ENCODE peak calls at places on chromosomes 5 and 9, in ten cellular contexts. X is nucleus accumbens; G is amniotic stem cell; P is transverse colon; N is posterior cingulate gyrus; S is PC-3; H is activated CD8-positive, alpha-beta memory T cell treated with anti-CD3 and anti-CD28 coated beads, Interleukin-2, amount 50 U/mL, for 48 hours; T is upper lobe of right lung; C is stimulated activated effector memory CD8-positive, alpha-beta T cell treated with anti-CD3 and anti-CD28 coated beads, Interleukin-12 subunit alpha, Interleukin-12 subunit beta, amount 100 ng/mL, for 72 hours; Q is cerebellar cortex. I is an unnamed sample.

GRCh38 chr5:62326302-62326701 is 20.3 kb downstream of the KIF2A start:
- DNase-seq in X (no peak), G (no peak), P (no peak), N (no peak), S (no peak), H (no peak), T (no peak), C (no peak), Q (no peak), I (no peak)

GRCh38 chr9:121321039-121321503 is 49.0 kb downstream of the STOM start:
- DNase-seq in X (no peak), G (no peak), P (no peak), N (no peak), S (no peak), H (no peak), T (no peak), C (peak; percentile 61), Q (no peak), I (no peak)

GRCh38 chr5:150556859-150557506 is 49.1 kb downstream of the NDST1 start:
- DNase-seq in X (no peak), G (no peak), P (no peak), N (no peak), S (no peak), H (no peak), T (no peak), C (no peak), Q (no peak), I (no peak)

GRCh38 chr9:69044226-69045219 is 9.0 kb downstream of the FXN start:
- DNase-seq in X (no peak), G (no peak), P (no peak), N (no peak), S (peak; percentile 7), H (no peak), T (no peak), C (no peak), Q (no peak), I (peak; percentile 27)

GRCh38 chr5:50967388-50968039 is 301.1 kb downstream of the PARP8 start:
- DNase-seq in X (no peak), G (no peak), P (no peak), N (no peak), S (no peak), H (no peak), T (no peak), C (no peak), Q (no peak), I (no peak)

GRCh38 chr9:22208846-22209585 is 199.9 kb upstream of the CDKN2B start:
- DNase-seq in X (no peak), G (no peak), P (no peak), N (no peak), S (peak; percentile 8), H (no peak), T (no peak), C (peak; percentile 64), Q (no peak), I (peak; percentile 51)

GRCh38 chr5:115179959-115180709 is 10.4 kb upstream of the TRIM36 start:
- DNase-seq in X (no peak), G (no peak), P (peak; percentile 46), N (peak; percentile 15), S (peak; percentile 11), H (peak; percentile 69), T (peak; percentile 71), C (no peak), Q (no peak), I (peak; percentile 5)

GRCh38 chr5:14330729-14331128 is 187.6 kb downstream of the TRIO start:
- DNase-seq in X (no peak), G (no peak), P (no peak), N (no peak), S (no peak), H (no peak), T (no peak), C (no peak), Q (no peak), I (no peak)

GRCh38 chr9:123373941-123374340 is 17.9 kb downstream of the CRB2 start:
- DNase-seq in X (no peak), G (no peak), P (no peak), N (peak; percentile 59), S (no peak), H (no peak), T (no peak), C (no peak), Q (no peak), I (no peak)

GRCh38 chr9:136002215-136002614 is 41.0 kb upstream of the UBAC1 start:
- DNase-seq in X (no peak), G (no peak), P (no peak), N (no peak), S (no peak), H (no peak), T (no peak), C (no peak), Q (no peak), I (no peak)

GRCh38 chr5:73451218-73452130 is 2.9 kb upstream of the FOXD1 start:
- DNase-seq in X (peak; percentile 13), G (peak; percentile 15), P (peak; percentile 71), N (no peak), S (peak; percentile 60), H (peak; percentile 89), T (peak; percentile 83), C (peak; percentile 84), Q (no peak), I (peak; percentile 68)

GRCh38 chr5:94577466-94578245 is 40.7 kb downstream of the KIAA0825 start:
- DNase-seq in X (no peak), G (no peak), P (no peak), N (no peak), S (no peak), H (no peak), T (no peak), C (no peak), Q (no peak), I (peak; percentile 2)

GRCh38 chr9:72428329-72428728 is 63.3 kb upstream of the ZFAND5 start:
- DNase-seq in X (no peak), G (peak; percentile 75), P (no peak), N (no peak), S (no peak), H (no peak), T (no peak), C (no peak), Q (no peak), I (peak; percentile 96)

GRCh38 chr9:20570756-20571155 is 51.5 kb downstream of the MLLT3 start:
- DNase-seq in X (no peak), G (no peak), P (no peak), N (no peak), S (peak; percentile 58), H (no peak), T (no peak), C (no peak), Q (no peak), I (peak; percentile 66)

GRCh38 chr5:133967124-133967523 is 1.3 kb downstream of the C5orf15 start:
- DNase-seq in X (no peak), G (no peak), P (no peak), N (no peak), S (no peak), H (no peak), T (no peak), C (no peak), Q (no peak), I (peak; percentile 58)

GRCh38 chr9:589723-590122 is 251.8 kb upstream of the DMRT1 start:
- DNase-seq in X (no peak), G (no peak), P (no peak), N (no peak), S (no peak), H (no peak), T (no peak), C (no peak), Q (peak; percentile 55), I (peak; percentile 58)

GRCh38 chr5:106894964-106895363 is 775.8 kb downstream of the EFNA5 start:
- DNase-seq in X (no peak), G (no peak), P (no peak), N (no peak), S (no peak), H (no peak), T (no peak), C (no peak), Q (no peak), I (peak; percentile 23)

GRCh38 chr5:181189363-181189961 is 15.5 kb downstream of the TRIM7 start:
- DNase-seq in X (no peak), G (no peak), P (peak; percentile 45), N (peak; percentile 43), S (peak; percentile 33), H (peak; percentile 79), T (peak; percentile 73), C (peak; percentile 75), Q (peak; percentile 53), I (peak; percentile 28)

GRCh38 chr5:128470663-128471062 is 67.4 kb downstream of the FBN2 start:
- DNase-seq in X (no peak), G (no peak), P (no peak), N (no peak), S (no peak), H (no peak), T (no peak), C (no peak), Q (no peak), I (no peak)

GRCh38 chr5:139575751-139576150 is 14.6 kb downstream of the UBE2D2 start:
- DNase-seq in X (no peak), G (no peak), P (no peak), N (no peak), S (no peak), H (no peak), T (no peak), C (no peak), Q (no peak), I (no peak)

GRCh38 chr5:153658151-153658550 is 167.7 kb downstream of the GRIA1 start:
- DNase-seq in X (no peak), G (no peak), P (no peak), N (no peak), S (no peak), H (no peak), T (no peak), C (no peak), Q (no peak), I (no peak)

GRCh38 chr9:127137640-127138360 is 15.4 kb upstream of the ANGPTL2 start:
- DNase-seq in X (no peak), G (no peak), P (no peak), N (no peak), S (no peak), H (no peak), T (no peak), C (no peak), Q (peak; percentile 25), I (no peak)

GRCh38 chr5:73938280-73938937 is 312.4 kb downstream of the ARHGEF28 start:
- DNase-seq in X (no peak), G (peak; percentile 65), P (no peak), N (no peak), S (peak; percentile 87), H (no peak), T (no peak), C (no peak), Q (no peak), I (peak; percentile 99)

GRCh38 chr5:56278267-56278826 is 45.2 kb upstream of the ANKRD55 start:
- DNase-seq in X (no peak), G (no peak), P (no peak), N (no peak), S (no peak), H (no peak), T (no peak), C (no peak), Q (no peak), I (peak; percentile 98)

GRCh38 chr5:117594165-117594564 is 1019.5 kb upstream of the SEMA6A start:
- DNase-seq in X (no peak), G (no peak), P (no peak), N (peak; percentile 35), S (no peak), H (no peak), T (no peak), C (no peak), Q (peak; percentile 39), I (peak; percentile 43)

GRCh38 chr9:112384690-112385089 is 4.8 kb downstream of the HSDL2 start:
- DNase-seq in X (no peak), G (no peak), P (no peak), N (no peak), S (no peak), H (no peak), T (no peak), C (no peak), Q (no peak), I (no peak)

GRCh38 chr5:17412760-17413671 is 85.0 kb upstream of the TAF11L2 start:
- DNase-seq in X (no peak), G (no peak), P (no peak), N (no peak), S (peak; percentile 49), H (no peak), T (no peak), C (no peak), Q (no peak), I (no peak)

GRCh38 chr9:75108571-75108970 is 20.3 kb downstream of the OSTF1 start:
- DNase-seq in X (no peak), G (no peak), P (peak; percentile 39), N (no peak), S (peak; percentile 44), H (no peak), T (no peak), C (no peak), Q (no peak), I (peak; percentile 59)